ENCODE peak calls at places on chromosomes 3 and 15, in nine cellular contexts. One of them, this sample, is unnamed.

GRCh38 chr3:36991923-36992805 is 767 bp downstream of the EPM2AIP1 start:
- DNase-seq in left lung: no peak
- DNase-seq in fibroblast of mammary gland: peak
- DNase-seq in endothelial cell: peak
- DNase-seq in GM12864: no peak
- DNase-seq in sigmoid colon: peak
- DNase-seq in HCT116: no peak
- DNase-seq in Peyer's patch: no peak
- DNase-seq in cardiac muscle cell: no peak
- DNase-seq in this sample: no peak

GRCh38 chr15:25501828-25502446 is 63.1 kb upstream of the UBE3A start:
- DNase-seq in left lung: no peak
- DNase-seq in fibroblast of mammary gland: peak
- DNase-seq in endothelial cell: peak
- DNase-seq in GM12864: no peak
- DNase-seq in sigmoid colon: no peak
- DNase-seq in HCT116: peak
- DNase-seq in Peyer's patch: no peak
- DNase-seq in cardiac muscle cell: peak
- DNase-seq in this sample: no peak

GRCh38 chr15:36331531-36332275 is 247.7 kb upstream of the CDIN1 start:
- DNase-seq in left lung: no peak
- DNase-seq in fibroblast of mammary gland: peak
- DNase-seq in endothelial cell: no peak
- DNase-seq in GM12864: no peak
- DNase-seq in sigmoid colon: no peak
- DNase-seq in HCT116: no peak
- DNase-seq in Peyer's patch: no peak
- DNase-seq in cardiac muscle cell: no peak
- DNase-seq in this sample: no peak

GRCh38 chr3:127074900-127075360 is 92.0 kb downstream of the PLXNA1 start:
- DNase-seq in left lung: no peak
- DNase-seq in fibroblast of mammary gland: peak
- DNase-seq in endothelial cell: no peak
- DNase-seq in GM12864: peak
- DNase-seq in sigmoid colon: peak
- DNase-seq in HCT116: no peak
- DNase-seq in Peyer's patch: no peak
- DNase-seq in cardiac muscle cell: no peak
- DNase-seq in this sample: peak

GRCh38 chr3:160852856-160853255 is 96.8 kb downstream of the PPM1L start:
- DNase-seq in left lung: no peak
- DNase-seq in fibroblast of mammary gland: no peak
- DNase-seq in endothelial cell: no peak
- DNase-seq in GM12864: no peak
- DNase-seq in sigmoid colon: no peak
- DNase-seq in HCT116: no peak
- DNase-seq in Peyer's patch: no peak
- DNase-seq in cardiac muscle cell: no peak
- DNase-seq in this sample: no peak

GRCh38 chr3:57557088-57557537 is 1.0 kb downstream of the PDE12 start:
- DNase-seq in left lung: no peak
- DNase-seq in fibroblast of mammary gland: peak
- DNase-seq in endothelial cell: peak
- DNase-seq in GM12864: no peak
- DNase-seq in sigmoid colon: no peak
- DNase-seq in HCT116: no peak
- DNase-seq in Peyer's patch: peak
- DNase-seq in cardiac muscle cell: peak
- DNase-seq in this sample: peak

GRCh38 chr15:84684092-84684491 is 26.1 kb upstream of the NMB start:
- DNase-seq in left lung: no peak
- DNase-seq in fibroblast of mammary gland: peak
- DNase-seq in endothelial cell: no peak
- DNase-seq in GM12864: no peak
- DNase-seq in sigmoid colon: no peak
- DNase-seq in HCT116: no peak
- DNase-seq in Peyer's patch: no peak
- DNase-seq in cardiac muscle cell: no peak
- DNase-seq in this sample: no peak

GRCh38 chr3:187450791-187451190 is 82.6 kb downstream of the RTP4 start:
- DNase-seq in left lung: no peak
- DNase-seq in fibroblast of mammary gland: no peak
- DNase-seq in endothelial cell: no peak
- DNase-seq in GM12864: no peak
- DNase-seq in sigmoid colon: no peak
- DNase-seq in HCT116: no peak
- DNase-seq in Peyer's patch: no peak
- DNase-seq in cardiac muscle cell: no peak
- DNase-seq in this sample: no peak

GRCh38 chr15:37004981-37005735 is 95.2 kb downstream of the MEIS2 start:
- DNase-seq in left lung: no peak
- DNase-seq in fibroblast of mammary gland: no peak
- DNase-seq in endothelial cell: no peak
- DNase-seq in GM12864: no peak
- DNase-seq in sigmoid colon: no peak
- DNase-seq in HCT116: no peak
- DNase-seq in Peyer's patch: no peak
- DNase-seq in cardiac muscle cell: no peak
- DNase-seq in this sample: no peak

GRCh38 chr3:132417695-132418520 is 606 bp downstream of the DNAJC13 start:
- DNase-seq in left lung: no peak
- DNase-seq in fibroblast of mammary gland: peak
- DNase-seq in endothelial cell: peak
- DNase-seq in GM12864: peak
- DNase-seq in sigmoid colon: peak
- DNase-seq in HCT116: no peak
- DNase-seq in Peyer's patch: peak
- DNase-seq in cardiac muscle cell: peak
- DNase-seq in this sample: peak

GRCh38 chr3:126551066-126551838 is 7.5 kb downstream of the C3orf22 start:
- DNase-seq in left lung: peak
- DNase-seq in fibroblast of mammary gland: no peak
- DNase-seq in endothelial cell: peak
- DNase-seq in GM12864: no peak
- DNase-seq in sigmoid colon: peak
- DNase-seq in HCT116: no peak
- DNase-seq in Peyer's patch: peak
- DNase-seq in cardiac muscle cell: no peak
- DNase-seq in this sample: peak

GRCh38 chr3:96931491-96931890 is 117.1 kb downstream of the EPHA6 start:
- DNase-seq in left lung: peak
- DNase-seq in fibroblast of mammary gland: no peak
- DNase-seq in endothelial cell: no peak
- DNase-seq in GM12864: no peak
- DNase-seq in sigmoid colon: no peak
- DNase-seq in HCT116: no peak
- DNase-seq in Peyer's patch: no peak
- DNase-seq in cardiac muscle cell: no peak
- DNase-seq in this sample: no peak

GRCh38 chr15:31096563-31096962 is 5.0 kb downstream of the TRPM1 start:
- DNase-seq in left lung: no peak
- DNase-seq in fibroblast of mammary gland: no peak
- DNase-seq in endothelial cell: no peak
- DNase-seq in GM12864: no peak
- DNase-seq in sigmoid colon: no peak
- DNase-seq in HCT116: no peak
- DNase-seq in Peyer's patch: no peak
- DNase-seq in cardiac muscle cell: no peak
- DNase-seq in this sample: no peak

GRCh38 chr15:31101262-31102048 is at the start of gene TRPM1:
- DNase-seq in left lung: no peak
- DNase-seq in fibroblast of mammary gland: no peak
- DNase-seq in endothelial cell: no peak
- DNase-seq in GM12864: no peak
- DNase-seq in sigmoid colon: no peak
- DNase-seq in HCT116: no peak
- DNase-seq in Peyer's patch: no peak
- DNase-seq in cardiac muscle cell: no peak
- DNase-seq in this sample: no peak

GRCh38 chr15:31098491-31098917 is 3.0 kb downstream of the TRPM1 start:
- DNase-seq in left lung: no peak
- DNase-seq in fibroblast of mammary gland: no peak
- DNase-seq in endothelial cell: no peak
- DNase-seq in GM12864: no peak
- DNase-seq in sigmoid colon: no peak
- DNase-seq in HCT116: no peak
- DNase-seq in Peyer's patch: no peak
- DNase-seq in cardiac muscle cell: no peak
- DNase-seq in this sample: no peak

GRCh38 chr15:31100738-31101137 is 787 bp downstream of the TRPM1 start:
- DNase-seq in left lung: no peak
- DNase-seq in fibroblast of mammary gland: no peak
- DNase-seq in endothelial cell: no peak
- DNase-seq in GM12864: no peak
- DNase-seq in sigmoid colon: no peak
- DNase-seq in HCT116: no peak
- DNase-seq in Peyer's patch: no peak
- DNase-seq in cardiac muscle cell: no peak
- DNase-seq in this sample: no peak

DNA sequence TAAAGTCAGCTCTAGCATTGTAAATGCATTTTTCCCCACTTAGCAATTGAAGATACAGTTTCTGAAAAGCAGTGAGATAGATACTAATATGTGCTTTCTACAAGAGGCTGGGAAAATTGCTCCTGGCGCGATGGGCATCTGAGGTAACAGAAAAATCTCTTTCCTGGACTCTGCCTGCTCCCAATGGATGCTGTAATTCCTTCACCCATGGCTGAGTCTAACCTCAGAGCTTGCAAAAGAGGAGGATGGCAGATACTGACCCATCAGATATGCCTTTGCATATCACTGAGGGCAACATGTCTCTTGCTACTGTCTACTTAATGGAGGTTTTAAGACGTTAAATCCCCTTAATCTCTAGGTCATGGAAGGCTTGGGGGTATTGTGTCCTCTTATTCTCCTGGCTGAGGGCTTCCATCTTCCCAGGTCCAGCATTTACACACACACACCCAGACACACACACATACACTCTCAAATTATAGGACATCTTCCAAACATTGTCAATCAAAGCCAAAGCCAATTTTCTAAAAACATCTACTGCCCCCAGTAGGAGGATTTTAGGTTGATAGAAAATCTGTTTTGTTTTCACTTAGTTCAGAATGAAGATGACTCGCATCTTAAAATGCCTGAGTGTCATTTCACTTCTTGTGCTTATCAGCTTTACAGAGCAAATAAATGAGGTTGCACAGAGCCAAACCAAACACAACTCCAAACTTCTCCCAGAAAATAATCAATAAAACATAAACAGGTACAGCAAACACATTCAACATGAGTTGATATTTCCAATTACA is 2.4 kb downstream of the TRPM1 start:
- DNase-seq in left lung: no peak
- DNase-seq in fibroblast of mammary gland: no peak
- DNase-seq in endothelial cell: no peak
- DNase-seq in GM12864: no peak
- DNase-seq in sigmoid colon: no peak
- DNase-seq in HCT116: no peak
- DNase-seq in Peyer's patch: no peak
- DNase-seq in cardiac muscle cell: no peak
- DNase-seq in this sample: no peak
- TF ChIP-seq CTCF in left lung: no peak
- TF ChIP-seq CTCF in fibroblast of mammary gland: no peak
- TF ChIP-seq CTCF in endothelial cell: no peak
- TF ChIP-seq CTCF in GM12864: no peak
- TF ChIP-seq CTCF in sigmoid colon: no peak
- TF ChIP-seq CTCF in HCT116: no peak
- TF ChIP-seq CTCF in Peyer's patch: no peak
- TF ChIP-seq CTCF in cardiac muscle cell: no peak
- TF ChIP-seq CTCF in this sample: no peak

DNA sequence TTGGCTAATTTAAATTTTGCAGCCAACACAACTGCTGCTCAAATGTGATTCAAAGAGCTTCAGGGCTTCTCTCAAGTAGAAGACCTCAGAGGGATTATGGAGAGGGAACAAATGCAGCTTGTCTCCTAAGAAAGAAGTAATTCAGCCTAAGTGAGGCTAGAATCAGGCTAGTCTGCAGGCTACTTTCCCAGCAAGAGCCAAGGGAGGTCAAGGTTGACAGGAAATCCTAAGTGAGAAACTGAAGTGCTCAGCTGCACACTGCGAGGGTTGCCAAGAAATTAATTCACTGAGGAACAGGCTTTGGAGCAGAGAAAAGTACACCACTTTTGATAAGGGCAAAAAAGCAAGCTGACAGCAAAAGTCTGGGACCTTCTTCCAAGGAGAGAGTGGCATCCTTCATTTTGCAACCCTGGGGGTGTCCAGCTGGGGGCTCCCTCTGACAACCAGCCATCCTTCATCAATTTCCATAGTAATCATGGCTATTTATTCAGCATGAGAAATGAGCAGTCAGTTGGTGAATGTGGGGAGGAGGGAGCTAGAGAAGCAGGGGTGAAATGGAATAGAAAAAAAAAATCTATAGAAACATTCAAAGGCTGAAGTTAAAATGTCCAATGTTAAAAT is 646.4 kb upstream of the ADAMTS9 start:
- DNase-seq in left lung: no peak
- DNase-seq in fibroblast of mammary gland: no peak
- DNase-seq in endothelial cell: peak
- DNase-seq in GM12864: no peak
- DNase-seq in sigmoid colon: no peak
- DNase-seq in HCT116: no peak
- DNase-seq in Peyer's patch: no peak
- DNase-seq in cardiac muscle cell: peak
- DNase-seq in this sample: no peak
- TF ChIP-seq CTCF in left lung: no peak
- TF ChIP-seq CTCF in fibroblast of mammary gland: peak
- TF ChIP-seq CTCF in endothelial cell: no peak
- TF ChIP-seq CTCF in GM12864: no peak
- TF ChIP-seq CTCF in sigmoid colon: no peak
- TF ChIP-seq CTCF in HCT116: peak
- TF ChIP-seq CTCF in Peyer's patch: no peak
- TF ChIP-seq CTCF in cardiac muscle cell: peak
- TF ChIP-seq CTCF in this sample: no peak

GRCh38 chr3:196694202-196694638 is 17.8 kb downstream of the CEP19 start:
- DNase-seq in left lung: no peak
- DNase-seq in fibroblast of mammary gland: peak
- DNase-seq in endothelial cell: no peak
- DNase-seq in GM12864: no peak
- DNase-seq in sigmoid colon: no peak
- DNase-seq in HCT116: no peak
- DNase-seq in Peyer's patch: no peak
- DNase-seq in cardiac muscle cell: no peak
- DNase-seq in this sample: peak
- TF ChIP-seq CTCF in left lung: no peak
- TF ChIP-seq CTCF in fibroblast of mammary gland: peak
- TF ChIP-seq CTCF in endothelial cell: no peak
- TF ChIP-seq CTCF in GM12864: no peak
- TF ChIP-seq CTCF in sigmoid colon: no peak
- TF ChIP-seq CTCF in HCT116: no peak
- TF ChIP-seq CTCF in Peyer's patch: no peak
- TF ChIP-seq CTCF in cardiac muscle cell: no peak
- TF ChIP-seq CTCF in this sample: no peak

DNA sequence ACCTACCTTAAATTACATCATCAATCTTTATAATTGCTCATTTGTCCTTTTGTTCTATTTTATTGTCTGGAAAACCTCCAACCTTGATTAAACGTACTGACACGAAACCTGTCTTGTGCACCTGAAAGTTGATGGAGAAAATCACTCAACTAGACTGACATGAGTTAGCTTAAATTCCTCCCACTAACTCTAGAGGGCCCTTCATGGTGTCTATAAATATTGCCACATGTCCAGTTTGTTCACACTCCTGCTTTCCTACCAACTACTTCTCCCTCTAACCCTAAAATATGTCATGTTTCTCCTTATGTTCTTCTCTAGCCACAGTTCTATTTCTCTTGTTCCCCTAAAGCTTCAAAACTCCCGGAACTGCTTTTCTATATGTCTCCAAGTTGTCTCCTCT is 59.8 kb upstream of the SGO1 start:
- DNase-seq in left lung: no peak
- DNase-seq in fibroblast of mammary gland: no peak
- DNase-seq in endothelial cell: no peak
- DNase-seq in GM12864: no peak
- DNase-seq in sigmoid colon: no peak
- DNase-seq in HCT116: no peak
- DNase-seq in Peyer's patch: no peak
- DNase-seq in cardiac muscle cell: no peak
- DNase-seq in this sample: no peak
- TF ChIP-seq CTCF in left lung: no peak
- TF ChIP-seq CTCF in fibroblast of mammary gland: no peak
- TF ChIP-seq CTCF in endothelial cell: no peak
- TF ChIP-seq CTCF in GM12864: no peak
- TF ChIP-seq CTCF in sigmoid colon: no peak
- TF ChIP-seq CTCF in HCT116: peak
- TF ChIP-seq CTCF in Peyer's patch: no peak
- TF ChIP-seq CTCF in cardiac muscle cell: no peak
- TF ChIP-seq CTCF in this sample: no peak

This sample was measured in GM13976.